ENCODE peak calls at places on chromosomes 12 and 14, in nine cellular contexts. One of them, this sample, is unnamed.

GRCh38 chr12:8637666-8638065 is 25.0 kb downstream of the MFAP5 start:
- DNase-seq in lung: no peak
- DNase-seq in IMR-90: no peak
- DNase-seq in WERI-Rb-1: no peak
- DNase-seq in astrocyte of the spinal cord: no peak
- DNase-seq in cardiac fibroblast: no peak
- DNase-seq in Panc1: no peak
- DNase-seq in transverse colon: no peak
- DNase-seq in H9: no peak
- DNase-seq in this sample: no peak

GRCh38 chr14:22567437-22567836 is 21.6 kb downstream of the DAD1 start:
- DNase-seq in WERI-Rb-1: no peak
- DNase-seq in IMR-90: no peak
- DNase-seq in Panc1: no peak
- DNase-seq in cardiac fibroblast: no peak
- DNase-seq in lung: no peak
- DNase-seq in H9: no peak
- DNase-seq in astrocyte of the spinal cord: no peak
- DNase-seq in transverse colon: no peak
- DNase-seq in this sample: no peak

GRCh38 chr12:48917857-48918537 is 7.3 kb downstream of the FKBP11 start:
- DNase-seq in transverse colon: peak
- DNase-seq in WERI-Rb-1: no peak
- DNase-seq in IMR-90: no peak
- DNase-seq in lung: no peak
- DNase-seq in Panc1: no peak
- DNase-seq in astrocyte of the spinal cord: no peak
- DNase-seq in H9: no peak
- DNase-seq in cardiac fibroblast: no peak
- DNase-seq in this sample: no peak

GRCh38 chr12:120118710-120119097 is 2.2 kb upstream of the RAB35 start:
- DNase-seq in H9: no peak
- DNase-seq in lung: no peak
- DNase-seq in transverse colon: no peak
- DNase-seq in WERI-Rb-1: no peak
- DNase-seq in Panc1: no peak
- DNase-seq in IMR-90: peak
- DNase-seq in cardiac fibroblast: peak
- DNase-seq in astrocyte of the spinal cord: no peak
- DNase-seq in this sample: no peak

GRCh38 chr12:94673951-94674570 is 23.7 kb upstream of the TMCC3 start:
- DNase-seq in Panc1: no peak
- DNase-seq in IMR-90: no peak
- DNase-seq in WERI-Rb-1: no peak
- DNase-seq in lung: no peak
- DNase-seq in H9: no peak
- DNase-seq in transverse colon: no peak
- DNase-seq in astrocyte of the spinal cord: no peak
- DNase-seq in cardiac fibroblast: no peak
- DNase-seq in this sample: no peak

GRCh38 chr14:94113490-94113889 is 3.0 kb downstream of the IFI27 start:
- DNase-seq in WERI-Rb-1: no peak
- DNase-seq in lung: no peak
- DNase-seq in H9: peak
- DNase-seq in Panc1: no peak
- DNase-seq in astrocyte of the spinal cord: peak
- DNase-seq in transverse colon: peak
- DNase-seq in cardiac fibroblast: peak
- DNase-seq in IMR-90: peak
- DNase-seq in this sample: no peak

GRCh38 chr12:6766651-6767300 is 613 bp downstream of the PTMS start:
- DNase-seq in Panc1: no peak
- DNase-seq in cardiac fibroblast: peak
- DNase-seq in transverse colon: peak
- DNase-seq in WERI-Rb-1: peak
- DNase-seq in astrocyte of the spinal cord: peak
- DNase-seq in IMR-90: peak
- DNase-seq in H9: peak
- DNase-seq in lung: peak
- DNase-seq in this sample: peak

GRCh38 chr12:56193025-56193578 is 3.8 kb upstream of the SMARCC2 start:
- DNase-seq in WERI-Rb-1: peak
- DNase-seq in IMR-90: peak
- DNase-seq in Panc1: peak
- DNase-seq in transverse colon: peak
- DNase-seq in lung: peak
- DNase-seq in astrocyte of the spinal cord: peak
- DNase-seq in cardiac fibroblast: peak
- DNase-seq in H9: peak
- DNase-seq in this sample: peak

GRCh38 chr14:60565211-60565610 is 56.3 kb downstream of the SIX6 start:
- DNase-seq in astrocyte of the spinal cord: peak
- DNase-seq in transverse colon: no peak
- DNase-seq in Panc1: no peak
- DNase-seq in IMR-90: peak
- DNase-seq in WERI-Rb-1: no peak
- DNase-seq in lung: no peak
- DNase-seq in cardiac fibroblast: peak
- DNase-seq in H9: no peak
- DNase-seq in this sample: no peak

GRCh38 chr14:41505491-41505890 is 101.2 kb upstream of the LRFN5 start:
- DNase-seq in transverse colon: no peak
- DNase-seq in H9: peak
- DNase-seq in cardiac fibroblast: no peak
- DNase-seq in WERI-Rb-1: no peak
- DNase-seq in astrocyte of the spinal cord: no peak
- DNase-seq in lung: no peak
- DNase-seq in Panc1: no peak
- DNase-seq in IMR-90: no peak
- DNase-seq in this sample: no peak

GRCh38 chr14:46788994-46789393 is 137.4 kb upstream of the RPL10L start:
- DNase-seq in Panc1: no peak
- DNase-seq in astrocyte of the spinal cord: no peak
- DNase-seq in WERI-Rb-1: no peak
- DNase-seq in H9: no peak
- DNase-seq in lung: no peak
- DNase-seq in transverse colon: no peak
- DNase-seq in cardiac fibroblast: no peak
- DNase-seq in IMR-90: no peak
- DNase-seq in this sample: no peak

GRCh38 chr12:112798019-112798760 is 6.6 kb downstream of the RPH3A start:
- DNase-seq in transverse colon: no peak
- DNase-seq in IMR-90: no peak
- DNase-seq in H9: no peak
- DNase-seq in cardiac fibroblast: no peak
- DNase-seq in WERI-Rb-1: no peak
- DNase-seq in lung: no peak
- DNase-seq in Panc1: no peak
- DNase-seq in astrocyte of the spinal cord: no peak
- DNase-seq in this sample: no peak

GRCh38 chr14:52015411-52016030 is 26.2 kb downstream of the RTRAF start:
- DNase-seq in cardiac fibroblast: peak
- DNase-seq in astrocyte of the spinal cord: peak
- DNase-seq in Panc1: no peak
- DNase-seq in H9: peak
- DNase-seq in lung: no peak
- DNase-seq in WERI-Rb-1: peak
- DNase-seq in transverse colon: no peak
- DNase-seq in IMR-90: peak
- DNase-seq in this sample: no peak

GRCh38 chr12:117273091-117273490 is 82.8 kb upstream of the FBXO21 start:
- DNase-seq in WERI-Rb-1: no peak
- DNase-seq in Panc1: no peak
- DNase-seq in H9: no peak
- DNase-seq in cardiac fibroblast: no peak
- DNase-seq in IMR-90: no peak
- DNase-seq in astrocyte of the spinal cord: no peak
- DNase-seq in transverse colon: no peak
- DNase-seq in lung: no peak
- DNase-seq in this sample: no peak

GRCh38 chr12:30463636-30464035 is 232.0 kb downstream of the IPO8 start:
- DNase-seq in IMR-90: no peak
- DNase-seq in transverse colon: no peak
- DNase-seq in H9: no peak
- DNase-seq in lung: no peak
- DNase-seq in Panc1: no peak
- DNase-seq in cardiac fibroblast: no peak
- DNase-seq in astrocyte of the spinal cord: no peak
- DNase-seq in WERI-Rb-1: no peak
- DNase-seq in this sample: no peak

GRCh38 chr12:130026608-130027176 is 122.9 kb upstream of the TMEM132D start:
- DNase-seq in WERI-Rb-1: peak
- DNase-seq in lung: no peak
- DNase-seq in cardiac fibroblast: peak
- DNase-seq in H9: peak
- DNase-seq in transverse colon: peak
- DNase-seq in Panc1: no peak
- DNase-seq in astrocyte of the spinal cord: no peak
- DNase-seq in IMR-90: no peak
- DNase-seq in this sample: peak
- TF ChIP-seq CTCF in WERI-Rb-1: peak
- TF ChIP-seq CTCF in lung: peak
- TF ChIP-seq CTCF in cardiac fibroblast: peak
- TF ChIP-seq CTCF in H9: peak
- TF ChIP-seq CTCF in transverse colon: peak
- TF ChIP-seq CTCF in Panc1: peak
- TF ChIP-seq CTCF in astrocyte of the spinal cord: peak
- TF ChIP-seq CTCF in IMR-90: no peak
- TF ChIP-seq CTCF in this sample: peak

GRCh38 chr14:45254771-45255170 is 1.8 kb upstream of the MIS18BP1 start:
- DNase-seq in cardiac fibroblast: no peak
- DNase-seq in H9: no peak
- DNase-seq in lung: no peak
- DNase-seq in transverse colon: no peak
- DNase-seq in astrocyte of the spinal cord: no peak
- DNase-seq in IMR-90: no peak
- DNase-seq in WERI-Rb-1: no peak
- DNase-seq in Panc1: no peak
- DNase-seq in this sample: no peak
- TF ChIP-seq CTCF in cardiac fibroblast: no peak
- TF ChIP-seq CTCF in H9: no peak
- TF ChIP-seq CTCF in lung: no peak
- TF ChIP-seq CTCF in transverse colon: no peak
- TF ChIP-seq CTCF in astrocyte of the spinal cord: no peak
- TF ChIP-seq CTCF in IMR-90: no peak
- TF ChIP-seq CTCF in WERI-Rb-1: no peak
- TF ChIP-seq CTCF in Panc1: no peak
- TF ChIP-seq CTCF in this sample: no peak

GRCh38 chr12:12266389-12266872 is 413 bp downstream of the LRP6 start:
- DNase-seq in cardiac fibroblast: peak
- DNase-seq in WERI-Rb-1: peak
- DNase-seq in transverse colon: peak
- DNase-seq in H9: no peak
- DNase-seq in astrocyte of the spinal cord: no peak
- DNase-seq in lung: no peak
- DNase-seq in IMR-90: no peak
- DNase-seq in Panc1: no peak
- DNase-seq in this sample: no peak

GRCh38 chr12:12265035-12265434 is 1.8 kb downstream of the LRP6 start:
- DNase-seq in Panc1: no peak
- DNase-seq in transverse colon: no peak
- DNase-seq in astrocyte of the spinal cord: peak
- DNase-seq in WERI-Rb-1: no peak
- DNase-seq in cardiac fibroblast: no peak
- DNase-seq in IMR-90: no peak
- DNase-seq in H9: no peak
- DNase-seq in lung: no peak
- DNase-seq in this sample: no peak

GRCh38 chr12:12265571-12266388 is 1.1 kb downstream of the LRP6 start:
- DNase-seq in transverse colon: no peak
- DNase-seq in cardiac fibroblast: peak
- DNase-seq in lung: no peak
- DNase-seq in H9: no peak
- DNase-seq in WERI-Rb-1: no peak
- DNase-seq in astrocyte of the spinal cord: peak
- DNase-seq in Panc1: no peak
- DNase-seq in IMR-90: peak
- DNase-seq in this sample: no peak

GRCh38 chr12:12267801-12268200 is 957 bp upstream of the LRP6 start:
- DNase-seq in IMR-90: no peak
- DNase-seq in transverse colon: no peak
- DNase-seq in astrocyte of the spinal cord: no peak
- DNase-seq in lung: no peak
- DNase-seq in cardiac fibroblast: no peak
- DNase-seq in H9: peak
- DNase-seq in WERI-Rb-1: peak
- DNase-seq in Panc1: no peak
- DNase-seq in this sample: no peak

DNA sequence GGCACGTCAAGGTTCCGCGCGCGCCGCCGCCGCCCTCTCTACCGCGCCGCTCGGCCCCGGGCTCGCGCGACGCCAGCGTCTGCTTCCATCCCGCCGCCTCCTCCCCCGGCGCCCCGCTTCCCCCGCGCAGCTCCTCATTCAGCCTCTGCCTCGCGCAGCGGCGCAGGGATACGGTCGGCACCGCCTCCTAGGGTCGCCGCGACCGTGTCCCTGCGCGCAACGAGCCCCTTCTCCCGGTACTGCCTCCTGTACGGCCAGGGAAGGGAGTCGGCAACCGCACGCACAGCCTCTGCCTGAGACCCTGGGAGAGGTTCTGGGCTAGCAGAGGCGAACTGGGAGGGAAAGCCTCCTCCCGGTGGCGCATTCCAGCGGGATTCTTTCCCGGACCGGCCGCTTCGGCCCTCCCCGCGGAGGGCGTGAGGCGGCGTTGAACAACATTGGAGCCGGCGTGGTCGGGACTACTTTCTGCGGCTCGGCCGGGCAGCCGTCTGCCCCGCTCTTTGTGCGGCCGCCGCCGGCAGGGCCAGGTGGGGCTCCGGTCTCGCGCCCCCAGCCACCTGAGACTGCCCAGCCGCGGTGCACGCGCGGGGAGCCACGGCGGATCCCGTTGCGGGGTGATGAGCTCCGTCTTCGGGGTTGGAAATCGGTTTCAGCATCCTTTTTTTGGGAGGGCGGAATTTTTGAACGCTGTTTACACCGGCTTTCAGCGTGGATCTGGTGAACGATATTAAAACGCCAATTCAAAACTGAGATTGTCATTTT is at the start of gene LRP6:
- DNase-seq in astrocyte of the spinal cord: peak
- DNase-seq in cardiac fibroblast: peak
- DNase-seq in Panc1: peak
- DNase-seq in transverse colon: peak
- DNase-seq in IMR-90: peak
- DNase-seq in WERI-Rb-1: peak
- DNase-seq in lung: peak
- DNase-seq in H9: peak
- DNase-seq in this sample: peak
- TF ChIP-seq CTCF in astrocyte of the spinal cord: no peak
- TF ChIP-seq CTCF in cardiac fibroblast: no peak
- TF ChIP-seq CTCF in Panc1: no peak
- TF ChIP-seq CTCF in transverse colon: no peak
- TF ChIP-seq CTCF in IMR-90: no peak
- TF ChIP-seq CTCF in WERI-Rb-1: no peak
- TF ChIP-seq CTCF in lung: no peak
- TF ChIP-seq CTCF in H9: no peak
- TF ChIP-seq CTCF in this sample: no peak

DNA sequence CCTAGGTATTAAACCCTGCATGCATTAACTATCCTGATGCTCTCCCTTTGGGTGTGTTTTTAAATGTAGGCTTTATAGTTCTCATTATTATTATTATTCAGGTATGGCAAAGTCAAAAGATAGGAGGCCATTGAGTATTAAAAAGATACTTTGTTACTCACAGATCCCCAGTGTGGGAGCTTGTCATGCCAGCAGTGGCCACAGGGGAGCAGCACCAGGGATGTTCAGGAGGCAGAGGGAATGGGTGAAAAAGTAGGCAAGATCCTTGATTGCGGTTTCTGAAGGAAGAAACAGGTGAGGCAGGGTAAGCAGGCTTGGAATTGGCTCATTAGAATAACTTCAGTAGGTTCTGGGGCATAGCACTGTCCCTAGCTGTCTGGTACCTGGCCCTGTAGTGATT is 382.2 kb downstream of the MED13L start:
- DNase-seq in Panc1: no peak
- DNase-seq in cardiac fibroblast: peak
- DNase-seq in lung: no peak
- DNase-seq in IMR-90: no peak
- DNase-seq in H9: peak
- DNase-seq in astrocyte of the spinal cord: no peak
- DNase-seq in transverse colon: no peak
- DNase-seq in WERI-Rb-1: peak
- DNase-seq in this sample: no peak
- TF ChIP-seq CTCF in Panc1: peak
- TF ChIP-seq CTCF in cardiac fibroblast: peak
- TF ChIP-seq CTCF in lung: no peak
- TF ChIP-seq CTCF in IMR-90: peak
- TF ChIP-seq CTCF in H9: peak
- TF ChIP-seq CTCF in astrocyte of the spinal cord: peak
- TF ChIP-seq CTCF in transverse colon: no peak
- TF ChIP-seq CTCF in WERI-Rb-1: peak
- TF ChIP-seq CTCF in this sample: peak

This sample was measured in GM13976.